ENCODE peak calls at places on chromosomes 11 and 22, in five cellular contexts. V is A549, N is K562, O is endothelial cell of umbilical vein, W is GM12878. Z is an unnamed sample.

GRCh38 chr22:22810471-22810870 is 77.1 kb upstream of the IGLL5 start:
- DNase-seq in O (no peak), N (no peak), W (no peak), V (no peak), Z (no peak)

GRCh38 chr11:116990061-116990473 is 108.2 kb downstream of the SIK3 start:
- DNase-seq in W (no peak), O (no peak), V (no peak), N (no peak), Z (no peak)

GRCh38 chr11:120608760-120609211 is 97.2 kb downstream of the GRIK4 start:
- DNase-seq in V (no peak), W (no peak), N (no peak), O (no peak), Z (peak)

GRCh38 chr11:61142424-61142823 is 18.8 kb downstream of the VPS37C start:
- DNase-seq in W (no peak), V (no peak), N (no peak), O (no peak), Z (no peak)

GRCh38 chr22:37210041-37210803 is 2.1 kb downstream of the SSTR3 start:
- DNase-seq in V (no peak), N (no peak), W (no peak), O (no peak), Z (no peak)

GRCh38 chr11:2791521-2792375 is 92.0 kb upstream of the KCNQ1OT1 start:
- DNase-seq in N (no peak), W (no peak), V (no peak), O (no peak), Z (no peak)

GRCh38 chr11:116104480-116105174 is 600.4 kb upstream of the CADM1 start:
- DNase-seq in O (no peak), W (no peak), V (no peak), N (no peak), Z (no peak)

GRCh38 chr11:11476971-11477645 is 124.1 kb upstream of the CSNK2A3 start:
- DNase-seq in N (no peak), V (no peak), O (no peak), W (no peak), Z (no peak)

GRCh38 chr11:72378704-72379383 is 55.5 kb downstream of the CLPB start:
- DNase-seq in N (no peak), V (no peak), W (no peak), O (no peak), Z (no peak)

GRCh38 chr11:96149743-96150555 is 193.0 kb downstream of the MAML2 start:
- DNase-seq in N (no peak), O (no peak), V (peak), W (no peak), Z (no peak)

GRCh38 chr11:117143390-117143789 is 697 bp upstream of the PAFAH1B2 start:
- DNase-seq in V (peak), N (peak), W (no peak), O (no peak), Z (peak)

GRCh38 chr22:43391306-43391705 is 20.5 kb upstream of the MPPED1 start:
- DNase-seq in V (no peak), W (no peak), O (no peak), N (no peak), Z (no peak)

GRCh38 chr22:45671783-45672563 is at the start of gene ATXN10:
- DNase-seq in V (peak), O (peak), W (no peak), N (peak), Z (peak)

GRCh38 chr11:14075679-14076078 is 113.2 kb downstream of the SPON1 start:
- DNase-seq in O (no peak), W (no peak), N (no peak), V (no peak), Z (no peak)

GRCh38 chr22:49999063-49999900 is 13.3 kb downstream of the IL17REL start:
- DNase-seq in O (no peak), V (no peak), N (peak), W (no peak), Z (no peak)

GRCh38 chr11:124716596-124716995 is 23.1 kb upstream of the NRGN start:
- DNase-seq in O (peak), V (no peak), N (no peak), W (no peak), Z (no peak)

GRCh38 chr11:23288001-23288783 is 427.9 kb upstream of the CCDC179 start:
- DNase-seq in W (no peak), O (peak), N (no peak), V (no peak), Z (no peak)

GRCh38 chr11:23280088-23280487 is 419.8 kb upstream of the CCDC179 start:
- DNase-seq in N (no peak), W (no peak), O (no peak), V (no peak), Z (no peak)

DNA sequence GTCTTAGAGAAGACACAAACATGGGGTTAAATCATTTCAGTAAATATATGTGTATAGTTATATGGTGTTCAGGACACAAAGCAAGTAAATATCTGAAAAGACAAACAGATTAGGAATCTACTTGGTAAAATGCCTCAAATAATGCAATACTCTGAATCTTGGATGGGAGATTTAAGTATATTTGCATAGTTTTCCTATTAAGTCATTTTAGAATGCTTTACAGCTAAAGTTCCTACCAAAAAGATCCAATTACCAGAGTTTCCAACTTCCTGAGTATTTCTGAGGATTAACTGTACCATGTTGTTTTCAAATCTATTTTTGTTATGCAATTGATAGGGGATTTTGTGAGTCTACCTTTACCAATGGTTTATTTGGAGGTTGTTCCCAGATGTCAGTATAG is 424.4 kb upstream of the CCDC179 start:
- DNase-seq in W (no peak), V (no peak), N (no peak), O (no peak), Z (no peak)
- TF ChIP-seq CTCF in W (no peak), V (no peak), N (no peak), O (no peak), Z (no peak)

GRCh38 chr22:31350410-31350863 is 4.3 kb upstream of the PATZ1 start:
- DNase-seq in W (no peak), N (peak), V (peak), O (no peak), Z (no peak)
- TF ChIP-seq MYC in W (no peak), N (no peak), V (no peak), O (no peak), Z (no peak)

GRCh38 chr11:5809905-5810792 is 1.4 kb downstream of the OR52N2 start:
- DNase-seq in W (no peak), O (peak), V (no peak), N (peak), Z (no peak)

GRCh38 chr11:5807580-5807979 is 1.1 kb upstream of the OR52N2 start:
- DNase-seq in N (no peak), V (no peak), W (no peak), O (no peak), Z (no peak)

GRCh38 chr11:5808500-5809121 is at the start of gene OR52N2:
- DNase-seq in N (peak), V (peak), O (peak), W (peak), Z (peak)

GRCh38 chr11:5803982-5804381 is 4.7 kb upstream of the OR52N2 start:
- DNase-seq in W (no peak), O (no peak), N (no peak), V (no peak), Z (no peak)

DNA sequence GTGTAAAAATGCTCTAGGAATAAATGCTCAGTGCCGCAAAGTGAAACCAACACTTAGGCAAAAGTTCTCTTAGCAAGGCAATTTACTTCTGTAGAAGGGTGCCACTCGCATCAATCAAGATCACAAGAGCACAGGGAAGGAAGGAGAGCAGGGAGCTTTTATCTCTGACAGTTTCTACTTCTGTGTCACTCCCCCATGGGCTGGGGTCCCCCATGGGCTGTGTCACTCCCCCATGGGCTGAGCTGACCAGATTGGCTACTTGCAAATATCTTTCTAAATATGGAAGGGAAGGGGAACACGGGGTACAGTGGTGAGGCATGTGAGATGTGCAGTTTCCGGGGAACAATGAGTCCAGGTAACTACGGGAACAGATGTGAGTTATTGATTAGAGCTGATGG is 397 bp downstream of the OR52N2 start:
- DNase-seq in V (no peak), N (no peak), O (peak), W (no peak), Z (peak)
- H3K4me3 ChIP-seq in V (peak), N (no peak), O (peak), W (peak), Z (peak)

DNA sequence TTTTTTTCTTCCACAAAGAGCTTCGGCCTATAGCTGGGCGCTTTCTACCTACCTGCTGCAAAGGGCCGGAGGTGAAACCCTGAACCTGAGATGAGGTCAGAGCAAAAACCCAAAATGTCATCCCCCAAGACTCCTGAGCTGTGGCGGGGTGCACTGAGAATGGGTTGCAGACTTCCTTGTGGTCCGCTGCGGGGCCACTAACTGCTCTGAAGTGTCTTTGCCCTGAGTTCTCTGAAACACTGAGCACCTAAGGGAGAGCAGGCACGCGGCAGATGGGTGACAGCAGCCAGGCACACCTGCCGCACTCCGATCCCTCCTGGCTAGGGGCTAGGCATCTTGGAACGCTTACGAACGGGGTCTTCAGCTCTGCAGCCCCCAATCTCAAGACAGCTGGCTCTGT is 29.3 kb downstream of the RASD2 start:
- DNase-seq in W (no peak), O (no peak), N (no peak), V (no peak), Z (no peak)
- TF ChIP-seq CTCF in W (no peak), O (no peak), N (no peak), V (no peak), Z (no peak)

GRCh38 chr11:100472727-100473389 is 214.2 kb upstream of the ARHGAP42 start:
- DNase-seq in N (no peak), V (no peak), W (no peak), O (no peak), Z (no peak)

GRCh38 chr11:100473390-100473740 is 213.7 kb upstream of the ARHGAP42 start:
- DNase-seq in V (no peak), W (no peak), O (no peak), N (no peak), Z (no peak)

GRCh38 chr11:100469835-100470234 is 217.3 kb upstream of the ARHGAP42 start:
- DNase-seq in W (no peak), O (no peak), V (no peak), N (no peak), Z (no peak)

GRCh38 chr11:100467821-100468508 is 219.1 kb upstream of the ARHGAP42 start:
- DNase-seq in O (no peak), V (no peak), W (no peak), N (no peak), Z (no peak)
- TF ChIP-seq MYC in O (no peak), V (no peak), W (no peak), N (no peak), Z (no peak)

DNA sequence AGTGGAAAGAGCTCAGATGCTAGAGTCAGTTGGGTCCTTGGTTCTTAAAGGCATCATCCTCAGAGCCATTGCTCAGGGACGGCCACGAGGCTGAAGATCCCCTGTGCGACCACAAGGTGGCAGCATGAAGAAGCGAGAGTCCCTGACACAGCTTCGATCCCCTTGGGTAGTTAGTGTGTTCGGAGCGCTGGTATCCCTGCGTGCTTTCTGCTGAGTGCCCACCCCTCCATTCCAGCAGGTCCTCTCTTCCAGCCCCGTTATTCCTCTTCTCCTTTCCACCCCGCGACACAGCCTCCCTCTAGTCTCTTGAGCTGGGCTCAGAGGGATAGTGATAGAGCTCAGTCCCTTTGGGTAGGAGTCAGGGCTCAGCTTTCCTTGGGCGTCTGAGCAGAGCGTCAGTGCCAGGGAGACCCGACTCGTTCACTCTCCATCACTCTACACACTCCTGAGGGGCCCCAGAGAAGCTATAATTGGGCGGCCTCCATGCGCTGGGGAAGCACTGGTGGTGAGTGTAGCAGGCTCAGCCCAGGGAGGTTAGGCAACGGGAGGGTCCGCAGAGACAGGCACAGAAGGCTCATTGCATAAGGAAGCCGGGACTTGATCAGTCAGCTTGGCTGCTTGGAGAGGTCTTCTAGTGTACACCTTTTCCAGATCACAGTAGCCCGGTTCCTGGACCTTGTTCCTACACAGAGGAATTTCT is at the start of gene OR51D1:
- DNase-seq in V (peak), W (peak), O (peak), N (peak), Z (peak)
- H3K4me3 ChIP-seq in V (no peak), W (no peak), O (no peak), N (no peak), Z (no peak)

GRCh38 chr22:31268281-31268680 is 24.0 kb downstream of the PIK3IP1 start:
- DNase-seq in N (no peak), V (no peak), W (no peak), O (no peak), Z (no peak)

GRCh38 chr22:31259798-31260473 is 32.4 kb downstream of the PIK3IP1 start:
- DNase-seq in O (no peak), W (no peak), N (no peak), V (no peak), Z (no peak)

GRCh38 chr22:31262369-31263133 is 29.7 kb downstream of the PIK3IP1 start:
- DNase-seq in W (no peak), V (no peak), N (no peak), O (no peak), Z (no peak)

GRCh38 chr22:31260474-31260856 is 31.8 kb downstream of the PIK3IP1 start:
- DNase-seq in N (no peak), W (no peak), V (no peak), O (no peak), Z (no peak)

GRCh38 chr22:31263896-31264295 is 28.4 kb downstream of the PIK3IP1 start:
- DNase-seq in O (no peak), N (no peak), V (no peak), W (no peak), Z (no peak)
- TF ChIP-seq CTCF in O (no peak), N (no peak), V (no peak), W (no peak), Z (no peak)

DNA sequence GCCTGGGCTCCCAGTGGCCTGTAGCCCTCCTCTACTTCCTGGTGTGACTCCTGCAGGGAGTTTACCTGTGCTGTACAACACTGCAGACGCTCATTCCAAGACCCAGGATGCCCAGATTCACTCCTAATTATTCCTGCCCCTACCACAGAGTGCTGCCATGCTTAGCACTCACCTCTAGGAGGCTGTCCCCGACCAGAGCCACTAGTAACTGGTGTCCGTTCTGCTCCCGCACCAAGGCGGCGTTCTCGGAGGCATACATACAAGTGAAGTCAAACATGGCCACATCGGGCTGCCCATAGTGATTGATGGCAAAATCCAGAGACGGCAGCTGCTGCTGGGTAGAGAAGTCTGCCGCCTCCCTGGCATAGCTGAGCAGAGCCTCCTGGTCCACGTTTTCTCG is 122.3 kb upstream of the BID start:
- DNase-seq in W (no peak), N (peak), O (no peak), V (peak), Z (no peak)
- TF ChIP-seq MYC in W (no peak), N (no peak), O (no peak), V (no peak), Z (no peak)

GRCh38 chr11:101100601-101101000 is 29.0 kb downstream of the PGR start:
- DNase-seq in N (no peak), O (no peak), W (no peak), V (no peak), Z (no peak)

DNA sequence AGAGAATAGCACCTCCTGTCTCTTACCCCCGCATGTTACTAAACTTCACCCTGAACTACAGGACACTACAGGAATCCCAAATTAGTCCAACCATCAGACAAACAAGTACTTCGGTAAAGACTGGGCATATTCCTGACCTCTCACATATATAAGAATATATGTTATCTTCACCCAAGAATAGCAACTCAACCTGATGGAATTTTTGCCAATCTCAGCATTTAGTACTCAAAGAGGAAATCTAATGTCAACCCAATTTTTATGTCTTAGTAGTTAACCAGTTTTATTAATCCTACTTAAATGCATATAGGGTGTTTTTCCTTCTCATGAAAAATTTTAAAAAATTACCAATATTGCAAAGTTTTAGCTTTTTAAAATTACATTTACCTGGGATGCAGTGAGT is 26.2 kb downstream of the PGR start:
- DNase-seq in O (no peak), W (no peak), V (no peak), N (no peak), Z (no peak)
- H3K4me3 ChIP-seq in O (no peak), W (no peak), V (no peak), N (no peak), Z (no peak)

Z was measured in NB4.